ENCODE peak calls at places on chromosomes 4 and X, in nine cellular contexts. P, O, F, R, E, C, U, Z and I are unnamed samples.

GRCh38 chr4:138650917-138651564 is 364.5 kb upstream of the NOCT start:
- DNase-seq in P (no peak), O (no peak), F (no peak), R (peak), E (no peak), C (no peak), U (no peak), Z (no peak), I (no peak)

GRCh38 chr4:186592450-186592849 is 37.1 kb upstream of the MTNR1A start:
- DNase-seq in P (no peak), O (no peak), F (no peak), R (no peak), E (no peak), C (no peak), U (no peak), Z (no peak), I (no peak)

GRCh38 chrX:47936224-47936939 is 67.4 kb downstream of the ZNF182 start:
- DNase-seq in P (no peak), O (no peak), F (no peak), R (no peak), E (peak), C (no peak), U (no peak), Z (peak), I (peak)

GRCh38 chr4:158817562-158818370 is 48.9 kb downstream of the FNIP2 start:
- DNase-seq in P (no peak), O (no peak), F (no peak), R (no peak), E (peak), C (no peak), U (no peak), Z (no peak), I (no peak)

GRCh38 chr4:109419679-109420078 is 13.9 kb upstream of the SEC24B start:
- DNase-seq in P (no peak), O (no peak), F (no peak), R (no peak), E (no peak), C (no peak), U (no peak), Z (peak), I (no peak)

GRCh38 chr4:23847158-23847557 is 42.7 kb downstream of the PPARGC1A start:
- DNase-seq in P (no peak), O (no peak), F (no peak), R (no peak), E (no peak), C (no peak), U (no peak), Z (no peak), I (no peak)

GRCh38 chr4:120841580-120841979 is 80.9 kb downstream of the PRDM5 start:
- DNase-seq in P (no peak), O (no peak), F (no peak), R (no peak), E (no peak), C (no peak), U (no peak), Z (no peak), I (no peak)

GRCh38 chrX:129979207-129979920 is 3.1 kb upstream of the BCORL1 start:
- DNase-seq in P (no peak), O (no peak), F (no peak), R (no peak), E (no peak), C (peak), U (no peak), Z (peak), I (no peak)

GRCh38 chr4:177016541-177017141 is 223.9 kb upstream of the VEGFC start:
- DNase-seq in P (no peak), O (no peak), F (no peak), R (peak), E (no peak), C (no peak), U (no peak), Z (no peak), I (no peak)

GRCh38 chr4:134126955-134127354 is 74.6 kb downstream of the PABPC4L start:
- DNase-seq in P (no peak), O (no peak), F (peak), R (no peak), E (no peak), C (no peak), U (no peak), Z (no peak), I (no peak)

GRCh38 chr4:55445921-55446577 is 50.3 kb downstream of the TMEM165 start:
- DNase-seq in P (no peak), O (no peak), F (no peak), R (no peak), E (no peak), C (no peak), U (no peak), Z (no peak), I (no peak)

GRCh38 chrX:87661761-87662160 is 144.2 kb downstream of the KLHL4 start:
- DNase-seq in P (no peak), O (no peak), F (no peak), R (no peak), E (no peak), C (no peak), U (no peak), Z (no peak), I (no peak)

GRCh38 chrX:87663421-87663820 is 145.8 kb downstream of the KLHL4 start:
- DNase-seq in P (no peak), O (no peak), F (no peak), R (no peak), E (no peak), C (no peak), U (no peak), Z (no peak), I (no peak)

GRCh38 chrX:87664381-87664780 is 146.8 kb downstream of the KLHL4 start:
- DNase-seq in P (no peak), O (no peak), F (no peak), R (peak), E (no peak), C (no peak), U (peak), Z (peak), I (peak)
- TF ChIP-seq CTCF in P (peak), O (no peak), F (no peak), R (peak), E (peak), C (peak), U (peak), Z (peak), I (peak)

GRCh38 chr4:1749370-1749769 is 28.0 kb downstream of the TACC3 start:
- DNase-seq in P (no peak), O (no peak), F (no peak), R (no peak), E (no peak), C (no peak), U (no peak), Z (no peak), I (no peak)

GRCh38 chr4:1749826-1750225 is 28.5 kb downstream of the TACC3 start:
- DNase-seq in P (no peak), O (no peak), F (no peak), R (no peak), E (no peak), C (no peak), U (no peak), Z (no peak), I (no peak)

GRCh38 chr4:1747603-1747967 is 26.3 kb downstream of the TACC3 start:
- DNase-seq in P (no peak), O (no peak), F (no peak), R (no peak), E (no peak), C (no peak), U (no peak), Z (no peak), I (no peak)

GRCh38 chr4:1746919-1747602 is 25.7 kb downstream of the TACC3 start:
- DNase-seq in P (peak), O (no peak), F (no peak), R (no peak), E (no peak), C (no peak), U (no peak), Z (no peak), I (no peak)

DNA sequence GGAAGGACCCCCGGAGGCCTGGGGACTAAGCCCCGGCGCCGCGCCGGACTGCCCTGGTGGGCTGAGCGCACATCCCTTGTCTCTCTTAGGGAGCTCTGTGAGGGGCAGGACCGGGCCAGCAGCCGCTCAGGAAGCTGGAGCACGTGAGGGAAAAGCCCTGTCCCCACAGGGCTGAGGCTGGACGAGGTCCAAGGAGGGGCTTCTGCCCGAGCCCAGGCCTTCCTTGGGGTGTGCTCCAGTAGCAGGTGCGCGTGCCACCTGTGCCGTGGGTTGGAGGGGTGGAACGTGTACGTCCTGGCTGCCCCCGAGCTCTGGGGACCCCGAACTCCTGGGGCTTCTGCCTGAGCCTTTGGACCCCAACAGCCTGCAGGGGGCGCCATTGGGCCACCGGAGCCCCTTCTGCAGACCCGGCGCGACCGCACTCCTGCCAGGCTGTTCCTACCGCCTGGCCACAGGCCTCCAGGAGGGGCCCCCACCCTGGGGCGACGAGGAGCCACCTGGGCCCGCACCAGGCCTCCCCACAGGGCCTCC is 27.2 kb downstream of the TACC3 start:
- DNase-seq in P (peak), O (peak), F (peak), R (peak), E (peak), C (peak), U (peak), Z (peak), I (peak)
- TF ChIP-seq CTCF in P (peak), O (peak), F (peak), R (peak), E (peak), C (peak), U (peak), Z (peak), I (peak)

GRCh38 chrX:78124304-78124703 is 15.1 kb downstream of the TAF9B start:
- DNase-seq in P (no peak), O (no peak), F (no peak), R (no peak), E (no peak), C (no peak), U (no peak), Z (no peak), I (no peak)

GRCh38 chrX:78123190-78123589 is 16.3 kb downstream of the TAF9B start:
- DNase-seq in P (no peak), O (no peak), F (no peak), R (peak), E (no peak), C (no peak), U (no peak), Z (no peak), I (no peak)

GRCh38 chrX:78118628-78119027 is 14.6 kb downstream of the PGK1 start:
- DNase-seq in P (no peak), O (no peak), F (no peak), R (no peak), E (no peak), C (no peak), U (no peak), Z (no peak), I (no peak)

GRCh38 chrX:78116365-78116764 is 12.3 kb downstream of the PGK1 start:
- DNase-seq in P (no peak), O (no peak), F (no peak), R (no peak), E (no peak), C (no peak), U (no peak), Z (no peak), I (no peak)

DNA sequence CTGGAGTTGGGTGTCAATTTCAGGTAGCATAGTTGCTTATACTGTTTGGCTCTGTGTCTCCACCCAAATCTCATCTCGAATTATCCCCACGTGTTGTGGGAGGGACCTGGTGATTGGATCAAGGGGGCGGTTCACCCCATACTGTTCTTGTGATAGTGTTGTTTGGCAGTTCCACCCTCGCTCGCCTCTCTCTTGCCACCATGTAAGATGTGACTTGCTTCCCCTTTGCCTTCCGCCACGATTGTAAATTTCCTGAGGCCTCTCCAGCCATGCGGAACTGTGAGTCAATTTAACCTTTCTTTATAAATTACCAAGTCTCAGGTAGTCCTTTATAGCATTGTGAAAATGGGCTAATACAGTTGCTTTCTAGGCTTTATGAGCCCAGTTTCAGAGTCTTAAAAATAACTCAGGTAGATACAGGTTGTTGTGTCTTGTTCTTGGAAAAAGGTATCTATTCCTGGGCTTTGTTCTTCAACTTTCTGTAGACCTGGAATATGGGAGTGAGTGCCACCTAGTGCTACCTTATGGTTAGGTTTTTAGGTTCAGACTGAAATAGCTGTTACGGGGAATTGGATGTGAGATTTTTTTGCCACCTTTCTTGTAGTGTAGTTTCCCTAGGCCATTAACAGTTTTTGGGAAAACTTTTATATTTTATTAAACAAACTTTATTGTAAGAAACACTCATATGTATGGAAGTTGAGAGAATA is 15.6 kb downstream of the PGK1 start:
- DNase-seq in P (no peak), O (no peak), F (no peak), R (peak), E (no peak), C (no peak), U (no peak), Z (no peak), I (no peak)
- TF ChIP-seq CTCF in P (peak), O (no peak), F (no peak), R (peak), E (no peak), C (no peak), U (peak), Z (peak), I (peak)

DNA sequence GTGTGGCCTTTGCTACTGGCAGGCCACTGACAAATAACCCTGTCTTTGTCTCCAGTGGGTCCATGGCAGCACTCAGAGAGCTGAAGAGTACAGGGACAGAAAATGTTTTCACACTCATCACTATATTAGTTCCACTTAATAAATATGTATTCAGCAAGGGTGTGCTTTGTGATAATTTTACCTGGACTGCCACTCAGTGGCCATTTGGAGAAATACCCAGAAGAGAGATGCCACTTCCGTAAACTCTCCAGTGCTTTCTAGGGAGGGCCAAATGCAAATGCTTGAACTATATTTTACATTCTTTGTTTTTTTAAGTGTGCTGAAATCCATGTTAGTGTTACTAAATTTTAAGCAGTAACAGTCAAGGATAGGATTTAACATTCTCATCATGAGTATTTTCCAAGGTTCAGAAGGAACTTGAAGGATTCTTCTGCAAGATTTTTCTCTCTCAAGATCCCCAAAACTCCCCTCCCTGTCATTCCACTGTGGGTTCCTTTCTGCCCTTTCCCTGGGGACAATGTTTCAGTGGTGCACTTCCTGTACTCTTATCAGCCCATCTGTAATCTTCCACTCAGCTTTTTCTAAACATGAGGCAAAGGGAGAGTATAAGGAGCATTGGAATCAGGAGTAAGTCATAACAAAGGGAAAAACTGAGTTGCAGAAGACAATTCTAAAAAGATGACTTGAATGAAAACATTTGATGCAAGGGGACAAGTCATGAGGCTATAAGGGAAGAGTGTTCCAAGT is 46.0 kb downstream of the TFDP3 start:
- DNase-seq in P (no peak), O (no peak), F (no peak), R (peak), E (no peak), C (no peak), U (peak), Z (peak), I (peak)
- TF ChIP-seq CTCF in P (peak), O (no peak), F (peak), R (peak), E (no peak), C (peak), U (peak), Z (peak), I (peak)

GRCh38 chr4:11424896-11425295 is 3.8 kb downstream of the HS3ST1 start:
- DNase-seq in P (no peak), O (no peak), F (no peak), R (no peak), E (no peak), C (no peak), U (no peak), Z (no peak), I (no peak)

GRCh38 chr4:11426003-11426402 is 2.7 kb downstream of the HS3ST1 start:
- DNase-seq in P (no peak), O (no peak), F (no peak), R (no peak), E (no peak), C (no peak), U (no peak), Z (no peak), I (no peak)

GRCh38 chr4:11426716-11427115 is 2.0 kb downstream of the HS3ST1 start:
- DNase-seq in P (no peak), O (no peak), F (no peak), R (no peak), E (no peak), C (no peak), U (no peak), Z (no peak), I (no peak)

GRCh38 chr4:11423465-11423864 is 5.2 kb downstream of the HS3ST1 start:
- DNase-seq in P (no peak), O (no peak), F (no peak), R (no peak), E (no peak), C (no peak), U (no peak), Z (no peak), I (no peak)

GRCh38 chr4:11424000-11424399 is 4.7 kb downstream of the HS3ST1 start:
- DNase-seq in P (no peak), O (no peak), F (no peak), R (peak), E (peak), C (no peak), U (peak), Z (peak), I (peak)
- TF ChIP-seq CTCF in P (no peak), O (peak), F (peak), R (peak), E (peak), C (no peak), U (peak), Z (peak), I (peak)

DNA sequence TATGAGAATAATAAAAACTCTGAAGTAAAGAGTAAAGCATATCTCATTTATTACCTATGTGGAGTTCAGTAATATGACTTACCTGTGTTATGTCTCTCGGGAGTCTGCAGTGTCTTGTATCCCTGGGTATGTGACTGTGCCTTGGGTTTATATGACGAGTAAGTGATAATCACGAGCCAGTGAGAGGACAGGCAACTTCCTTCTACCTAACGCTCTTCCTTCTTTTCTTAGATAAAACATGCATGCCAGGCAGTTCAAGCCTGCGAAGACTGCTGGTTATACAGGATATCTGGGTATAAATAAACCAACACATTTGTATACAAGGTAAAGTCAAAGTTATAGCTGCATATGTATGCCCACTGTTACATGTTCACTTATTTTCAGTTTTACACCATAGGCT is at the start of gene HPGDS:
- DNase-seq in P (no peak), O (no peak), F (no peak), R (no peak), E (no peak), C (no peak), U (no peak), Z (no peak), I (no peak)
- TF ChIP-seq CTCF in P (no peak), O (no peak), F (no peak), R (no peak), E (no peak), C (no peak), U (no peak), Z (no peak), I (no peak)

DNA sequence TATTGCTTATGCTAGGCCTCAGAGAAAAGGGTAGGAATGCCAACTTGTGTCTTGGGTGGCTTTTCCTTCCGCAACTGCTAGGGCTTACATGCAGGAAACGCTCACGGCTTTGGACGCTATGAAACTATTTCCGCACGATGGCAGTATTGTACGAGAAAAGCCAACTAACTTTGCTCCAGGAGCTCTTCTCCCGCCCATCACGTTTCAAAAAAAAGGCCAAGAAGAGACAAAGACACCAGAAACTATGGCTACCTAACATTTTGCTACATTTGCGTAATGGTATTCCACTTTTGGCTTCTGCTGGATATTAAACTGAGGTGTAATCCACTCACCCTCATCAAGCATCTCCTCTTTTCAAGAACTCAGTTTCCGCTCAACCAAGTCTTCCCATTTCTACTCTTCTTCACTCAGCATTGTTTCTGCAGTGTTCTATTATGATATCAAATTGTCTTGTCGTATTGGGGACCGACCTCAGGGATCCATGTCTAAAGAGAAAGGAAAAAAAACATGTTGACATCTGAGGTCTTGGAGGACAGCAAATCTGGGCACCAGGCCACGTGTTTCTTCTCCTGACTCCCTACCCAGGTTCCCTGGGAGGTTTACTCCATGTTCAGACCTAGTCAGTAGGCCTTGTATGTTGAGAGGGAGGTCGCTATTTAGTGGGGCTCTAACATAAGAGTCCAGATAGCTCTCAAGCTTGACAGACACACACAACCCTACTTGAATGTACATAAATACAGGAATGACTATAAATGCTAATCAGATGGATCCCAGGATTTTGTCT is 239.4 kb upstream of the STK26 start:
- DNase-seq in P (no peak), O (no peak), F (no peak), R (peak), E (no peak), C (peak), U (no peak), Z (no peak), I (no peak)
- TF ChIP-seq CTCF in P (no peak), O (no peak), F (no peak), R (peak), E (no peak), C (peak), U (peak), Z (no peak), I (peak)

GRCh38 chrX:12383196-12383595 is 244.9 kb downstream of the FRMPD4 start:
- DNase-seq in P (no peak), O (no peak), F (no peak), R (no peak), E (no peak), C (no peak), U (peak), Z (no peak), I (no peak)
- TF ChIP-seq CTCF in P (no peak), O (no peak), F (no peak), R (peak), E (no peak), C (no peak), U (peak), Z (peak), I (peak)